ENCODE peak calls at places on chromosomes 13 and 19, in four cellular contexts. C is SHP77; U is activated effector memory CD4-positive, alpha-beta T cell treated with Interleukin-2 at 50 U/mL for 16 hours; X is MG63. I is an unnamed sample.

GRCh38 chr19:43465468-43466120 is at the start of gene LYPD3:
- DNase-seq in C (no peak), U (no peak), X (no peak), I (peak)

GRCh38 chr19:2108251-2109016 is 11.7 kb downstream of the IZUMO4 start:
- DNase-seq in C (no peak), U (no peak), X (no peak), I (no peak)

GRCh38 chr19:5719274-5719960 is 529 bp downstream of the LONP1 start:
- DNase-seq in C (peak), U (no peak), X (no peak), I (peak)

GRCh38 chr13:66556306-66556705 is 673.8 kb downstream of the PCDH9 start:
- DNase-seq in C (no peak), U (no peak), X (no peak), I (no peak)

GRCh38 chr13:106534844-106535551 is 464 bp downstream of the EFNB2 start:
- DNase-seq in C (no peak), U (peak), X (peak), I (peak)

GRCh38 chr19:42422576-42423461 is 4.4 kb downstream of the LIPE start:
- DNase-seq in C (peak), U (peak), X (no peak), I (no peak)

GRCh38 chr13:39106216-39106995 is 68.2 kb downstream of the NHLRC3 start:
- DNase-seq in C (peak), U (no peak), X (no peak), I (no peak)

GRCh38 chr19:36140289-36141038 is 598 bp downstream of the CAPNS1 start:
- DNase-seq in C (peak), U (peak), X (peak), I (peak)

GRCh38 chr13:79413521-79413920 is 7.5 kb upstream of the RBM26 start:
- DNase-seq in C (no peak), U (no peak), X (no peak), I (no peak)

GRCh38 chr19:39677931-39678889 is 22.5 kb downstream of the LGALS16 start:
- DNase-seq in C (peak), U (no peak), X (peak), I (peak)

GRCh38 chr19:18456974-18457373 is 19.0 kb upstream of the ISYNA1 start:
- DNase-seq in C (no peak), U (no peak), X (peak), I (peak)

GRCh38 chr19:38464421-38465082 is 31.1 kb downstream of the RYR1 start:
- DNase-seq in C (no peak), U (no peak), X (no peak), I (no peak)